ENCODE peak calls at places on chromosomes 2 and 18, in five cellular contexts. G, H, E, U and S are unnamed samples.

GRCh38 chr2:59006204-59006603 is 765.1 kb upstream of the FANCL start:
- DNase-seq in G (no peak), U (no peak), E (no peak), H (no peak), S (no peak)

GRCh38 chr2:36147670-36148390 is 207.7 kb upstream of the CRIM1 start:
- DNase-seq in E (no peak), G (no peak), U (no peak), H (no peak), S (no peak)

GRCh38 chr18:43486462-43486861 is 209.2 kb upstream of the SYT4 start:
- DNase-seq in U (no peak), H (no peak), G (no peak), E (no peak), S (no peak)

GRCh38 chr2:39325966-39326365 is 82.2 kb upstream of the CDKL4 start:
- DNase-seq in U (no peak), G (peak), E (no peak), H (no peak), S (no peak)

GRCh38 chr2:73418343-73418742 is 32.7 kb downstream of the ALMS1 start:
- DNase-seq in G (peak), E (no peak), U (no peak), H (no peak), S (no peak)

GRCh38 chr2:136132840-136133570 is 15.1 kb upstream of the CXCR4 start:
- DNase-seq in U (no peak), E (no peak), G (no peak), H (no peak), S (no peak)

GRCh38 chr2:19711470-19712372 is 190.1 kb downstream of the TTC32 start:
- DNase-seq in E (no peak), U (peak), H (peak), G (peak), S (no peak)

GRCh38 chr2:207073791-207074678 is 91.7 kb downstream of the KLF7 start:
- DNase-seq in H (peak), G (no peak), E (peak), U (peak), S (no peak)

GRCh38 chr2:102070058-102070642 is 72.4 kb upstream of the IL1R1 start:
- DNase-seq in G (peak), U (no peak), E (no peak), H (no peak), S (no peak)

GRCh38 chr2:24228470-24228869 is 53.6 kb downstream of the FAM228A start:
- DNase-seq in E (no peak), U (no peak), H (peak), G (peak), S (no peak)

GRCh38 chr18:49666045-49666444 is 104.2 kb downstream of the LIPG start:
- DNase-seq in U (no peak), G (no peak), H (no peak), E (no peak), S (no peak)

GRCh38 chr2:219384872-219385271 is 2.8 kb downstream of the DNPEP start:
- DNase-seq in U (no peak), G (no peak), H (no peak), E (no peak), S (no peak)

GRCh38 chr2:31221549-31221948 is 4.2 kb upstream of the CAPN14 start:
- DNase-seq in E (no peak), H (no peak), U (no peak), G (no peak), S (no peak)

GRCh38 chr2:170997893-170998477 is 68.9 kb downstream of the GORASP2 start:
- DNase-seq in H (no peak), G (no peak), E (no peak), U (no peak), S (no peak)